ENCODE peak calls at places on chromosome 19, in seven cellular contexts. X is tibial nerve, Q is transverse colon, Y is A549, R is suprapubic skin, Z is stomach, O is HepG2. U is an unnamed sample.

GRCh38 chr19:50803633-50804419 is 13.6 kb downstream of the ACP4 start:
- DNase-seq in X (no peak), Q (no peak), Y (no peak), R (no peak), Z (no peak), O (no peak), U (no peak)

GRCh38 chr19:10678813-10679212 is 22.4 kb upstream of the QTRT1 start:
- DNase-seq in X (no peak), Q (no peak), Y (no peak), R (no peak), Z (no peak), O (no peak), U (no peak)

GRCh38 chr19:40363128-40363527 is 14.6 kb downstream of the PLD3 start:
- DNase-seq in X (no peak), Q (no peak), Y (no peak), R (no peak), Z (no peak), O (no peak), U (no peak)

GRCh38 chr19:50552540-50552939 is 15.7 kb downstream of the LRRC4B start:
- DNase-seq in X (no peak), Q (no peak), Y (no peak), R (no peak), Z (no peak), O (no peak), U (no peak)

GRCh38 chr19:50498219-50499056 is 12.6 kb downstream of the JOSD2 start:
- DNase-seq in X (no peak), Q (no peak), Y (no peak), R (no peak), Z (no peak), O (no peak), U (no peak)

GRCh38 chr19:4054471-4055208 is 12.1 kb downstream of the ZBTB7A start:
- DNase-seq in X (no peak), Q (no peak), Y (no peak), R (peak), Z (no peak), O (no peak), U (no peak)

GRCh38 chr19:7989071-7989575 is 16.3 kb downstream of the ELAVL1 start:
- DNase-seq in X (no peak), Q (no peak), Y (no peak), R (no peak), Z (no peak), O (no peak), U (no peak)

GRCh38 chr19:51503428-51503827 is 1.8 kb upstream of the SIGLEC12 start:
- DNase-seq in X (no peak), Q (no peak), Y (no peak), R (no peak), Z (no peak), O (no peak), U (no peak)

GRCh38 chr19:50932018-50932689 is 20.7 kb downstream of the KLK5 start:
- DNase-seq in X (no peak), Q (no peak), Y (no peak), R (no peak), Z (no peak), O (no peak), U (no peak)

GRCh38 chr19:8515317-8515716 is 1.4 kb upstream of the ZNF414 start:
- DNase-seq in X (no peak), Q (no peak), Y (no peak), R (no peak), Z (no peak), O (no peak), U (no peak)

GRCh38 chr19:17841810-17842662 is 5.7 kb downstream of the JAK3 start:
- DNase-seq in X (peak), Q (peak), Y (peak), R (peak), Z (peak), O (no peak), U (peak)

GRCh38 chr19:11410682-11411081 is 8.4 kb downstream of the RGL3 start:
- DNase-seq in X (no peak), Q (no peak), Y (no peak), R (no peak), Z (no peak), O (no peak), U (no peak)

GRCh38 chr19:11091343-11092153 is 2.3 kb downstream of the LDLR start:
- DNase-seq in X (peak), Q (peak), Y (peak), R (peak), Z (peak), O (peak), U (peak)

GRCh38 chr19:46134527-46134926 is 10.0 kb upstream of the IGFL3 start:
- DNase-seq in X (no peak), Q (no peak), Y (no peak), R (no peak), Z (no peak), O (no peak), U (no peak)

GRCh38 chr19:31354919-31355318 is 5.7 kb upstream of the TSHZ3 start:
- DNase-seq in X (no peak), Q (no peak), Y (no peak), R (no peak), Z (no peak), O (no peak), U (no peak)

GRCh38 chr19:7681336-7682174 is 922 bp downstream of the TRAPPC5 start:
- DNase-seq in X (peak), Q (peak), Y (peak), R (peak), Z (peak), O (peak), U (peak)

GRCh38 chr19:28577199-28577598 is 635.8 kb downstream of the UQCRFS1 start:
- DNase-seq in X (no peak), Q (no peak), Y (no peak), R (no peak), Z (no peak), O (no peak), U (no peak)

GRCh38 chr19:19630426-19630825 is 2.4 kb upstream of the LPAR2 start:
- DNase-seq in X (no peak), Q (no peak), Y (no peak), R (no peak), Z (no peak), O (no peak), U (no peak)

GRCh38 chr19:32652893-32653625 is 21.9 kb downstream of the ANKRD27 start:
- DNase-seq in X (no peak), Q (peak), Y (no peak), R (no peak), Z (peak), O (no peak), U (peak)

GRCh38 chr19:32816555-32817099 is 52.9 kb downstream of the SLC7A9 start:
- DNase-seq in X (no peak), Q (no peak), Y (no peak), R (no peak), Z (no peak), O (no peak), U (no peak)

DNA sequence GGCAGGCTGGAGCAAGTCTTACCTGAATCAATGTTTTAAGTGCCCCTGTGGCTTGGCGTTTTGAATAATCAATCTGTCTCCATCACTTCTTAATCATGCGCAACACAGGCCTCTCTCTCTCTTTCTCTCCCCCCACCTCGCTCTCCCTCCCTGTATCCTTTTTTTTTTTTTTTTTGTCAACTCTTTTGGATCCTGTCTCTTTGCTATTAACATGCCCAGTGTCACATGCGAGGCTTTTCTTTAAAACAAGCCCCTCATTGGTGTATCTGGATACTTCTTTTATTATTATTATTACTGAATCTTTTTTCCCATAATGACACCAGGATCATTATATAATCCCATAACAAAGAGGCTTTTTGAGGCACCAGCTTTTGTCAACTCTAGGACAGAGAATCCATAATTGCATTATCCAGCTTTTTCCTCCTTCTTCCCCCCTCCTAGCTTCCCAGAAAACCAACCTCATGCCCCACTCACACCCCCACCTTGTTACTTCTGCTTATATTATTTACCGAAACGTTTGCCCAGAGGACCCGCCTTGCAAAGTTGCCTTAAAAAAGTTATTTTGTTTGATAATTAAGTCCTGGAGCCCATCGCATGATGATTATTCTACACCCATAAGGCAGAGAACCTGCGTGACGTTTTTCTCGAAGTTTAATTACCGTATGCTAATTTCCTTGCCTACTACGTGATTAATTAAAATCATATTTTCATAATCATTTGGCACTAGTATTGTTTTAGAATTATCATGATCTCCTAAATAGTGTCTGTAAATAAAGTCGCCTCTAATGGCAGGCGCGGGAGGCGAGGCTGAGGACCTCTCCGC is 148.1 kb upstream of the ZNF536 start:
- DNase-seq in X (no peak), Q (no peak), Y (no peak), R (no peak), Z (no peak), O (no peak), U (no peak)
- TF ChIP-seq EP300 in X (no peak), Q (no peak), Y (no peak), R (no peak), Z (no peak), O (no peak), U (no peak)

DNA sequence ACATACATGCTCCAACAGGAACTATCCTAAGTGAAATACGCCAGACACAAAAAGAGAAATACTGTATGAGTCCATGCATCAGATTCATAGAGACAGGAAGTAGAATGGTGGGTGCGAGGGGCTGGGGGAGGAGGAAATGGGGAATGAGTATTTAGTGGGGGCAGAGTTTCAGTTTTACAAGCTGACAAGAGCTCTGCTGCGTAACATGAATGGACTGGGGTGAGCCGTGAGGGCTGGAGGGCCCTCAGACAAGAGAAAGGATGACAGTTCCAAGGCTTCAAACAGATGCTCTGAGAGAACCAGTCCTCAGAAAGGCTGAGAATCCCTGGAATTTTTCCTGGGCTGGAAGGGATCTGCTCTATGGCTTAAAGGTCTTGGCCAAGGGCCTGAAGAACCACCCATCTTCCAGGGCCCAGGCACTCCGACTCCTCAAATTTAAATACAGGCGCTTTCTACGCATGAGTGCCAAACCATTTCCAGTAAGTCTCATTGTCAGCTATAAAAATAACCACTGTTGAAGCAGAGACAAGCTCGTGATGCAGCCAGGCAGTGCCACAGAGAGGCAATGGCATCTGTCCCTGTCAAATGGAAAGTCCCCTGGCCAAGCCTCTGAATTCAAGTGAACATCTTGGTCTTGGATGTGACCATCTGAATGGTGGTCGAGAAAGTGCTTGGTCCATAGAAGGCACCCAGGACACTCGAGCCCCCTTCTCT is 17.5 kb downstream of the KLF2 start:
- DNase-seq in X (no peak), Q (peak), Y (no peak), R (no peak), Z (no peak), O (no peak), U (no peak)
- TF ChIP-seq EP300 in X (peak), Q (no peak), Y (no peak), R (no peak), Z (no peak), O (no peak), U (no peak)

GRCh38 chr19:2475018-2475701 is 767 bp upstream of the GADD45B start:
- DNase-seq in X (peak), Q (peak), Y (no peak), R (peak), Z (peak), O (no peak), U (peak)

GRCh38 chr19:2476451-2477140 is 669 bp downstream of the GADD45B start:
- DNase-seq in X (no peak), Q (peak), Y (no peak), R (no peak), Z (peak), O (no peak), U (peak)

GRCh38 chr19:2477141-2477710 is 1.3 kb downstream of the GADD45B start:
- DNase-seq in X (no peak), Q (peak), Y (no peak), R (no peak), Z (peak), O (no peak), U (peak)

GRCh38 chr19:2475702-2476450 is at the start of gene GADD45B:
- DNase-seq in X (peak), Q (peak), Y (peak), R (peak), Z (peak), O (peak), U (peak)

DNA sequence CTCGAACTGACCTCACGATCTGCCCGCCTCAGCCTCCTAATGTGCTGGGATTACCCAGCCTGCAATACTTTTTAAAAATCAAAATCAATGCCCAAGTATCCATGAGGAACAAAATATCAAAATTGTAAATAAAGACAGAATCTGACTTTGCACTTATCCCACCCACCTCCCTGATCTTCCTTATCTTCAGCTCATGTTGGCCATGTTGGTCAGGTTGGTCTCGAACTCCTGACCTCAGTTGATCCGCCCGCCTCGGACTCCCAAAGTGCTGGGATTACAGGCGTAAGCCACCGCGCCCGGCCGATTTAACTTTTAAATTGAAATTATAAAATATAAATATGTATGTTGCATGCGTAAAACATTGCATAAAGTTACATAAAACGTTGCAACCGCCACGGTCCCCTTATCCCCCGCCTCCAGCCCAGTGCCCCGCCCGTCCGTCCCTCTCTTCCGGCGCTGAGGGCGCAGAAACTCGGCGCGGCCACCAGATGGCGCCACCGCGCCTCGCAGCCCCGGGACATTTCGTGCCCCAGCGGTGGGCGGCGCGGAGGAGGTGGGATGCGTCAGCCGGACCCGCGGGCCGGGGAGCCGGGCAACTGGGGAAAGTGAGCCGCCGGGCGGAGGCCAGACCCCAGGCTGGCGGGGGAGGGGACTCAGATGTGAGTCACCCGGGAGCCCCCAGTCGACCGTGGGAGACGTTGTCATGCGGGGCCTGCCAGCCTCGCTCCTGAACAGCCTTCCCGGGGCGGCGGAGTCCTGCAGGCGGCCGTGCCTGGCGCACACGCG is 1.5 kb upstream of the GADD45B start:
- DNase-seq in X (peak), Q (peak), Y (peak), R (peak), Z (peak), O (peak), U (peak)
- TF ChIP-seq EP300 in X (peak), Q (peak), Y (no peak), R (no peak), Z (no peak), O (no peak), U (no peak)

DNA sequence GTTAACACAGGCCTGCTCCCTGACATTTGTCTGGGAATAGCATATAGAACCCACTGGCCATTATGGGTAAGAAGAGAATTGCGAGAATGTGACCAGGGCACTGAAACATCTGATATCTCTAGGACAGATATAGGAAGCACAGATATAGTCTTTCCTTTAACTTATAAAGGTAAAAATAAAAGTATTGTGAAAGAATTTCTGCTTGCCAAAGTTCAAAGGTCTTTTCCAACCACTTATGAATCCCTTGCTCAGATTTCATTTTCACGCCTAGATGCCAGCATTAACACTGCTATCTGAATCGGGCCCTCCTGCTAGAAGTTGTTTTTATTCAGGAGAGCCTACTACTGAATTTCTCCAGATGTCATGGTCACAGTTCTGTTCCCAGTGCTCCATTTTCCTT is 27.7 kb downstream of the BBC3 start:
- DNase-seq in X (no peak), Q (no peak), Y (no peak), R (no peak), Z (no peak), O (no peak), U (no peak)
- TF ChIP-seq EP300 in X (no peak), Q (no peak), Y (no peak), R (no peak), Z (no peak), O (no peak), U (no peak)

GRCh38 chr19:2678043-2678671 is 24.3 kb downstream of the GNG7 start:
- DNase-seq in X (no peak), Q (peak), Y (no peak), R (no peak), Z (no peak), O (no peak), U (no peak)

GRCh38 chr19:2675892-2676291 is 26.6 kb downstream of the GNG7 start:
- DNase-seq in X (no peak), Q (no peak), Y (no peak), R (no peak), Z (no peak), O (no peak), U (peak)

GRCh38 chr19:2683430-2683995 is 19.0 kb downstream of the GNG7 start:
- DNase-seq in X (no peak), Q (no peak), Y (no peak), R (no peak), Z (no peak), O (no peak), U (no peak)

GRCh38 chr19:2680808-2681207 is 21.7 kb downstream of the GNG7 start:
- DNase-seq in X (no peak), Q (no peak), Y (no peak), R (no peak), Z (no peak), O (no peak), U (no peak)

GRCh38 chr19:2679439-2679838 is 23.1 kb downstream of the GNG7 start:
- DNase-seq in X (no peak), Q (no peak), Y (no peak), R (no peak), Z (no peak), O (no peak), U (no peak)
- TF ChIP-seq EP300 in X (peak), Q (no peak), Y (no peak), R (no peak), Z (no peak), O (no peak), U (no peak)

GRCh38 chr19:3053218-3053621 is 9.1 kb downstream of the TLE5 start:
- DNase-seq in X (no peak), Q (no peak), Y (no peak), R (no peak), Z (no peak), O (no peak), U (peak)
- TF ChIP-seq EP300 in X (no peak), Q (no peak), Y (no peak), R (no peak), Z (no peak), O (no peak), U (no peak)

DNA sequence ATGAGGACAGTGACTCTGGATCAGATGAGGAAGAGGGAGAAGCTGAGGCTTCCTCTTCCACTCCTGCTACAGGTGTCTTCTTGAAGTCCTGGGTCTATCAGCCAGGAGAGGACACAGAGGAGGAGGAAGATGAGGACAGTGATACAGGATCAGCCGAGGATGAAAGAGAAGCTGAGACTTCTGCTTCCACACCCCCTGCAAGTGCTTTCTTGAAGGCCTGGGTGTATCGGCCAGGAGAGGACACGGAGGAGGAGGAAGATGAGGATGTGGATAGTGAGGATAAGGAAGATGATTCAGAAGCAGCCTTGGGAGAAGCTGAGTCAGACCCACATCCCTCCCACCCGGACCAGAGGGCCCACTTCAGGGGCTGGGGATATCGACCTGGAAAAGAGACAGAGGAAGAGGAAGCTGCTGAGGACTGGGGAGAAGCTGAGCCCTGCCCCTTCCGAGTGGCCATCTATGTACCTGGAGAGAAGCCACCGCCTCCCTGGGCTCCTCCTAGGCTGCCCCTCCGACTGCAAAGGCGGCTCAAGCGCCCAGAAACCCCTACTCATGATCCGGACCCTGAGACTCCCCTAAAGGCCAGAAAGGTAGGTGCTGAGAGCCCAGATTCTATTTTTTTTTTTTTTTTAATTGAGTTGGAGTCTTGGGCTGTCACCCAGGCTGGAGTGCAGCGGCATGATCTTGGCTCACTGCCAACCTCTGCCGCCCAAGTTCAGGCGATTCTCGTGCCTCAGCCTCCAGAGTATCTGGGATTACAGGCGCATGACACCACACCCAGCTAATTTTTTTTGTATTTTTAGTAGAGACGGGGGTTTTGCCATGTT is 2.3 kb downstream of the PPP1R15A start:
- DNase-seq in X (no peak), Q (peak), Y (peak), R (peak), Z (peak), O (no peak), U (peak)
- TF ChIP-seq EP300 in X (no peak), Q (no peak), Y (no peak), R (no peak), Z (no peak), O (no peak), U (no peak)

U was measured in ovary.